ENCODE peak calls at places on chromosome 22, in ten cellular contexts. N, U, L, Y, T, S, H, V, K and Q are unnamed samples.
A peak's percentile ranks its signal among the peaks of the same experiment; 100 is the strongest.

GRCh38 chr22:47587361-47587760 is 824.9 kb downstream of the TBC1D22A start:
- DNase-seq in H (no peak), K (no peak), L (no peak), N (no peak), T (no peak), S (no peak), Y (no peak), U (no peak), V (no peak), Q (no peak)

GRCh38 chr22:23403720-23404688 is 176.1 kb downstream of the IGLL1 start:
- DNase-seq in N (no peak), U (no peak), V (no peak), L (no peak), S (no peak), K (no peak), T (no peak), H (no peak), Y (no peak), Q (no peak)

GRCh38 chr22:40594924-40595323 is 41.6 kb downstream of the MRTFA start:
- DNase-seq in U (no peak), T (no peak), K (no peak), S (no peak), N (no peak), L (no peak), H (no peak), Y (no peak), V (no peak), Q (no peak)

GRCh38 chr22:28247114-28247513 is 328.1 kb upstream of the PITPNB start:
- DNase-seq in N (no peak), T (no peak), V (no peak), Y (no peak), L (no peak), U (no peak), S (no peak), H (no peak), K (peak; percentile 52), Q (no peak)

GRCh38 chr22:45202333-45203149 is 38.2 kb downstream of the KIAA0930 start:
- DNase-seq in K (no peak), U (no peak), S (no peak), Y (no peak), V (no peak), T (no peak), L (no peak), N (no peak), H (no peak), Q (no peak)

GRCh38 chr22:22388055-22388454 is 120.5 kb downstream of the ZNF280B start:
- DNase-seq in V (no peak), N (no peak), Y (no peak), U (no peak), S (no peak), T (no peak), H (no peak), L (no peak), K (no peak), Q (no peak)

GRCh38 chr22:27100789-27101188 is 443.4 kb downstream of the MIAT start:
- DNase-seq in S (no peak), K (no peak), T (no peak), L (no peak), N (no peak), Y (no peak), U (no peak), V (no peak), H (no peak), Q (peak; percentile 29)

GRCh38 chr22:19477321-19478085 is 1.5 kb downstream of the UFD1 start:
- DNase-seq in H (no peak), V (no peak), N (no peak), U (no peak), L (no peak), Y (no peak), K (no peak), S (no peak), T (no peak), Q (no peak)